ENCODE peak calls at places on chromosomes 5 and 9, in nine cellular contexts. K is pancreas, N is mesothelial cell of epicardium, D is GM13976, M is non-pigmented ciliary epithelial cell, R is T-helper 22 cell, P is ovary, C is left ventricle myocardium inferior, U is ELR. T is an unnamed sample.

GRCh38 chr5:94433393-94434149 is 184.8 kb downstream of the KIAA0825 start:
- DNase-seq in K (peak), N (no peak), D (no peak), M (peak), R (no peak), P (no peak), C (no peak), U (peak), T (no peak)

GRCh38 chr5:28344803-28345433 is 1306.5 kb upstream of the CDH9 start:
- DNase-seq in K (no peak), N (no peak), D (peak), M (peak), R (no peak), P (no peak), C (no peak), U (peak), T (peak)

GRCh38 chr5:73093943-73094342 is 26.4 kb upstream of the TMEM171 start:
- DNase-seq in K (no peak), N (no peak), D (no peak), M (peak), R (no peak), P (no peak), C (no peak), U (peak), T (no peak)

GRCh38 chr9:33687779-33688178 is 107.6 kb upstream of the PRSS3 start:
- DNase-seq in K (no peak), N (no peak), D (no peak), M (no peak), R (no peak), P (no peak), C (no peak), U (no peak), T (no peak)

GRCh38 chr5:1298723-1299510 is 4.0 kb upstream of the TERT start:
- DNase-seq in K (no peak), N (no peak), D (no peak), M (no peak), R (no peak), P (no peak), C (no peak), U (no peak), T (no peak)

GRCh38 chr5:152622628-152623027 is 217.5 kb upstream of the NMUR2 start:
- DNase-seq in K (no peak), N (no peak), D (no peak), M (no peak), R (no peak), P (no peak), C (peak), U (no peak), T (no peak)

GRCh38 chr5:160197341-160198147 is 31.8 kb upstream of the FABP6 start:
- DNase-seq in K (no peak), N (no peak), D (no peak), M (no peak), R (no peak), P (peak), C (peak), U (no peak), T (no peak)

GRCh38 chr5:157606046-157606445 is 30.5 kb upstream of the ADAM19 start:
- DNase-seq in K (no peak), N (no peak), D (no peak), M (no peak), R (no peak), P (no peak), C (no peak), U (peak), T (no peak)

GRCh38 chr9:83544002-83544698 is 5.9 kb upstream of the FRMD3 start:
- DNase-seq in K (peak), N (no peak), D (peak), M (peak), R (no peak), P (peak), C (no peak), U (peak), T (peak)

GRCh38 chr5:140312067-140312790 is 9.3 kb upstream of the PFDN1 start:
- DNase-seq in K (no peak), N (no peak), D (no peak), M (peak), R (no peak), P (no peak), C (no peak), U (peak), T (no peak)

GRCh38 chr5:122076023-122076422 is 2.0 kb downstream of the LOX start:
- DNase-seq in K (no peak), N (no peak), D (no peak), M (no peak), R (no peak), P (no peak), C (no peak), U (peak), T (no peak)

GRCh38 chr9:124251605-124252366 is 6.0 kb upstream of the NEK6 start:
- DNase-seq in K (no peak), N (no peak), D (no peak), M (no peak), R (no peak), P (no peak), C (no peak), U (peak), T (peak)

GRCh38 chr5:72307573-72307967 is 12.5 kb downstream of the MRPS27 start:
- DNase-seq in K (no peak), N (no peak), D (no peak), M (no peak), R (no peak), P (no peak), C (no peak), U (no peak), T (no peak)

GRCh38 chr5:8600843-8601242 is 731.9 kb downstream of the MTRR start:
- DNase-seq in K (no peak), N (no peak), D (no peak), M (no peak), R (no peak), P (no peak), C (no peak), U (no peak), T (no peak)

GRCh38 chr5:114360816-114361723 is 800 bp upstream of the KCNN2 start:
- DNase-seq in K (peak), N (peak), D (peak), M (no peak), R (no peak), P (peak), C (peak), U (peak), T (peak)

GRCh38 chr9:38689678-38690077 is 30.3 kb downstream of the FAM240B start:
- DNase-seq in K (no peak), N (no peak), D (no peak), M (no peak), R (no peak), P (peak), C (no peak), U (no peak), T (no peak)

GRCh38 chr9:120982851-120983250 is 56.3 kb upstream of the TRAF1 start:
- DNase-seq in K (no peak), N (no peak), D (no peak), M (peak), R (no peak), P (no peak), C (no peak), U (peak), T (no peak)

GRCh38 chr9:114348906-114349482 is 19.3 kb downstream of the ORM2 start:
- DNase-seq in K (no peak), N (no peak), D (peak), M (peak), R (peak), P (peak), C (no peak), U (peak), T (peak)

GRCh38 chr9:115514454-115514853 is 396.5 kb upstream of the TNC start:
- DNase-seq in K (no peak), N (no peak), D (no peak), M (no peak), R (no peak), P (no peak), C (no peak), U (no peak), T (no peak)

GRCh38 chr5:163261647-163262269 is 175.6 kb upstream of the CCNG1 start:
- DNase-seq in K (no peak), N (no peak), D (no peak), M (no peak), R (no peak), P (no peak), C (no peak), U (no peak), T (no peak)

T was measured in Jurkat, Clone E6-1.